ENCODE peak calls at places on chromosome 13, in four cellular contexts. N is adipocyte, W is putamen, J is NCI-H774. S is an unnamed sample.

GRCh38 chr13:104318121-104318520 is 1251.9 kb upstream of the SLC10A2 start:
- DNase-seq in N (peak), W (peak), J (no peak), S (no peak)

GRCh38 chr13:66537417-66537816 is 692.7 kb downstream of the PCDH9 start:
- DNase-seq in N (no peak), W (no peak), J (no peak), S (no peak)

GRCh38 chr13:106011600-106011999 is 523.9 kb downstream of the EFNB2 start:
- DNase-seq in N (no peak), W (no peak), J (no peak), S (no peak)

GRCh38 chr13:79056706-79057105 is 349.3 kb downstream of the RBM26 start:
- DNase-seq in N (no peak), W (no peak), J (no peak), S (no peak)

GRCh38 chr13:90710355-90710754 is 637.1 kb upstream of the MIR17HG start:
- DNase-seq in N (no peak), W (no peak), J (no peak), S (no peak)

GRCh38 chr13:23915308-23915707 is 18.0 kb upstream of the C1QTNF9B start:
- DNase-seq in N (no peak), W (no peak), J (no peak), S (no peak)

GRCh38 chr13:28329395-28330158 is 165.4 kb downstream of the FLT1 start:
- DNase-seq in N (peak), W (no peak), J (no peak), S (no peak)

GRCh38 chr13:88925954-88926353 is 1254.8 kb downstream of the SLITRK5 start:
- DNase-seq in N (no peak), W (no peak), J (no peak), S (no peak)

GRCh38 chr13:27583645-27584044 is 36.7 kb downstream of the LNX2 start:
- DNase-seq in N (no peak), W (no peak), J (no peak), S (no peak)

GRCh38 chr13:80802946-80803345 is 462.0 kb upstream of the SPRY2 start:
- DNase-seq in N (no peak), W (no peak), J (no peak), S (no peak)

GRCh38 chr13:112181336-112182051 is 114.5 kb downstream of the SOX1 start:
- DNase-seq in N (no peak), W (no peak), J (no peak), S (no peak)

GRCh38 chr13:73235385-73235784 is 176.6 kb downstream of the KLF5 start:
- DNase-seq in N (peak), W (no peak), J (no peak), S (no peak)

GRCh38 chr13:95833713-95834112 is 156.8 kb downstream of the DNAJC3 start:
- DNase-seq in N (peak), W (no peak), J (no peak), S (no peak)

GRCh38 chr13:45623516-45624090 is 8.1 kb upstream of the ERICH6B start:
- DNase-seq in N (peak), W (no peak), J (no peak), S (no peak)

S was measured in nephron progenitor cell.